ENCODE peak calls at places on chromosomes 6 and 20, in seven cellular contexts. G, K, R, L, S, U and C are unnamed samples.

GRCh38 chr6:151391471-151392428 is at the start of gene ZBTB2:
- DNase-seq in G (peak), K (peak), R (no peak), L (peak), S (peak), U (peak), C (no peak)

GRCh38 chr20:64230461-64231145 is 24.9 kb upstream of the PCMTD2 start:
- DNase-seq in G (no peak), K (no peak), R (no peak), L (no peak), S (no peak), U (no peak), C (no peak)

GRCh38 chr20:48012401-48012974 is 227.2 kb upstream of the SULF2 start:
- DNase-seq in G (no peak), K (no peak), R (peak), L (no peak), S (no peak), U (no peak), C (peak)

GRCh38 chr6:3320238-3320637 is 61.5 kb downstream of the PSMG4 start:
- DNase-seq in G (peak), K (no peak), R (no peak), L (no peak), S (no peak), U (no peak), C (no peak)

GRCh38 chr6:159988983-159989454 is 20.1 kb downstream of the IGF2R start:
- DNase-seq in G (no peak), K (no peak), R (no peak), L (no peak), S (no peak), U (no peak), C (no peak)

GRCh38 chr6:52990342-52990741 is 4.7 kb downstream of the GSTA4 start:
- DNase-seq in G (no peak), K (no peak), R (no peak), L (no peak), S (no peak), U (peak), C (no peak)

GRCh38 chr20:36821964-36822437 is 48.4 kb upstream of the DSN1 start:
- DNase-seq in G (no peak), K (no peak), R (no peak), L (no peak), S (no peak), U (no peak), C (no peak)

GRCh38 chr6:100288311-100288710 is 176.4 kb downstream of the SIM1 start:
- DNase-seq in G (no peak), K (no peak), R (no peak), L (no peak), S (no peak), U (no peak), C (no peak)

GRCh38 chr20:24829649-24830370 is 119.3 kb upstream of the CST7 start:
- DNase-seq in G (no peak), K (no peak), R (no peak), L (no peak), S (no peak), U (no peak), C (no peak)

GRCh38 chr6:106746660-106747059 is 117.3 kb downstream of the QRSL1 start:
- DNase-seq in G (no peak), K (no peak), R (peak), L (no peak), S (no peak), U (peak), C (peak)

GRCh38 chr6:30100154-30100553 is 12.7 kb downstream of the TRIM31 start:
- DNase-seq in G (no peak), K (no peak), R (no peak), L (no peak), S (no peak), U (no peak), C (no peak)

GRCh38 chr20:17421493-17421892 is 109.7 kb downstream of the BFSP1 start:
- DNase-seq in G (no peak), K (no peak), R (no peak), L (no peak), S (no peak), U (peak), C (no peak)

GRCh38 chr20:1013566-1014340 is 11.6 kb upstream of the RSPO4 start:
- DNase-seq in G (no peak), K (no peak), R (no peak), L (no peak), S (no peak), U (no peak), C (no peak)

GRCh38 chr20:38134427-38135281 is 30.4 kb downstream of the TGM2 start:
- DNase-seq in G (no peak), K (peak), R (no peak), L (no peak), S (no peak), U (peak), C (no peak)

GRCh38 chr6:157520117-157520406 is 139.1 kb downstream of the ZDHHC14 start:
- DNase-seq in G (no peak), K (no peak), R (no peak), L (no peak), S (no peak), U (no peak), C (no peak)

GRCh38 chr6:16623029-16623653 is 138.1 kb downstream of the ATXN1 start:
- DNase-seq in G (no peak), K (no peak), R (no peak), L (no peak), S (no peak), U (no peak), C (no peak)

GRCh38 chr6:165819394-165819793 is 156.4 kb upstream of the PDE10A start:
- DNase-seq in G (no peak), K (peak), R (no peak), L (no peak), S (no peak), U (no peak), C (no peak)

GRCh38 chr6:167836722-167837121 is 10.0 kb downstream of the AFDN start:
- DNase-seq in G (no peak), K (no peak), R (no peak), L (no peak), S (no peak), U (no peak), C (no peak)

GRCh38 chr20:5786930-5787826 is 37.0 kb downstream of the SHLD1 start:
- DNase-seq in G (no peak), K (no peak), R (peak), L (no peak), S (no peak), U (peak), C (peak)

GRCh38 chr6:25537349-25538018 is 114.5 kb upstream of the SCGN start:
- DNase-seq in G (no peak), K (no peak), R (no peak), L (no peak), S (no peak), U (no peak), C (no peak)

GRCh38 chr6:63690210-63690609 is 54.6 kb downstream of the PHF3 start:
- DNase-seq in G (no peak), K (no peak), R (no peak), L (no peak), S (no peak), U (no peak), C (no peak)

GRCh38 chr6:150063640-150064039 is 5.3 kb downstream of the ULBP3 start:
- DNase-seq in G (no peak), K (no peak), R (no peak), L (no peak), S (no peak), U (no peak), C (no peak)

GRCh38 chr6:41064841-41065240 is 7.3 kb downstream of the OARD1 start:
- DNase-seq in G (no peak), K (no peak), R (no peak), L (no peak), S (no peak), U (no peak), C (no peak)

GRCh38 chr6:106417572-106418147 is 57.1 kb downstream of the CRYBG1 start:
- DNase-seq in G (no peak), K (no peak), R (no peak), L (no peak), S (no peak), U (no peak), C (no peak)

GRCh38 chr20:47669157-47669425 is 116.2 kb downstream of the SULF2 start:
- DNase-seq in G (no peak), K (no peak), R (no peak), L (no peak), S (no peak), U (no peak), C (no peak)

GRCh38 chr20:43921227-43921780 is 6.7 kb downstream of the TOX2 start:
- DNase-seq in G (no peak), K (no peak), R (no peak), L (no peak), S (no peak), U (no peak), C (no peak)

GRCh38 chr6:168517742-168518347 is 76.9 kb downstream of the SMOC2 start:
- DNase-seq in G (no peak), K (no peak), R (no peak), L (no peak), S (no peak), U (no peak), C (no peak)